ENCODE peak calls at places on chromosomes 11 and 22, in eight cellular contexts. I, Y, O, T, R, F, D and S are unnamed samples.

GRCh38 chr11:70506986-70507385 is 108.7 kb downstream of the CTTN start:
- DNase-seq in I (no peak), Y (no peak), O (no peak), T (no peak), R (no peak), F (no peak), D (no peak), S (no peak)

GRCh38 chr11:45405916-45406670 is 120.0 kb upstream of the SYT13 start:
- DNase-seq in I (no peak), Y (peak; percentile 23), O (peak; percentile 16), T (peak; percentile 28), R (no peak), F (peak; percentile 49), D (no peak), S (no peak)

GRCh38 chr22:48567213-48567975 is 1260.3 kb downstream of the BRD1 start:
- DNase-seq in I (no peak), Y (no peak), O (no peak), T (no peak), R (no peak), F (no peak), D (no peak), S (no peak)

GRCh38 chr11:5992604-5993251 is 5.9 kb upstream of the OR52L1 start:
- DNase-seq in I (no peak), Y (peak; percentile 7), O (peak; percentile 8), T (peak; percentile 37), R (peak; percentile 4), F (peak; percentile 20), D (no peak), S (no peak)

GRCh38 chr11:46353706-46354105 is 6.4 kb downstream of the DGKZ start:
- DNase-seq in I (no peak), Y (peak; percentile 50), O (no peak), T (no peak), R (no peak), F (peak; percentile 58), D (no peak), S (no peak)

GRCh38 chr22:47343611-47344010 is 581.2 kb downstream of the TBC1D22A start:
- DNase-seq in I (no peak), Y (no peak), O (no peak), T (no peak), R (no peak), F (no peak), D (no peak), S (no peak)

GRCh38 chr22:35313311-35314121 is 13.8 kb downstream of the TOM1 start:
- DNase-seq in I (no peak), Y (peak; percentile 96), O (peak; percentile 93), T (no peak), R (peak; percentile 22), F (peak; percentile 90), D (no peak), S (no peak)

GRCh38 chr22:22452996-22453686 is 55.4 kb downstream of the ZNF280B start:
- DNase-seq in I (no peak), Y (no peak), O (no peak), T (no peak), R (no peak), F (no peak), D (no peak), S (no peak)

GRCh38 chr22:46106279-46107022 is 43.9 kb upstream of the PPARA start:
- DNase-seq in I (no peak), Y (no peak), O (no peak), T (no peak), R (no peak), F (no peak), D (no peak), S (no peak)

GRCh38 chr22:17968126-17968525 is 56.2 kb downstream of the MICAL3 start:
- DNase-seq in I (no peak), Y (no peak), O (no peak), T (no peak), R (no peak), F (no peak), D (no peak), S (peak; percentile 31)

GRCh38 chr22:17065433-17065832 is 19.4 kb upstream of the IL17RA start:
- DNase-seq in I (no peak), Y (no peak), O (no peak), T (no peak), R (no peak), F (no peak), D (no peak), S (no peak)

GRCh38 chr22:28435271-28435825 is 244.3 kb downstream of the TTC28 start:
- DNase-seq in I (no peak), Y (no peak), O (no peak), T (no peak), R (no peak), F (no peak), D (no peak), S (no peak)

GRCh38 chr11:28525636-28526405 is 417.6 kb downstream of the METTL15 start:
- DNase-seq in I (no peak), Y (no peak), O (no peak), T (no peak), R (no peak), F (no peak), D (no peak), S (no peak)

GRCh38 chr11:45076761-45077160 is 69.7 kb upstream of the PRDM11 start:
- DNase-seq in I (no peak), Y (no peak), O (no peak), T (no peak), R (no peak), F (no peak), D (no peak), S (no peak)

GRCh38 chr22:35648066-35649025 is at the start of gene APOL6:
- DNase-seq in I (no peak), Y (peak; percentile 76), O (peak; percentile 56), T (peak; percentile 82), R (no peak), F (peak; percentile 87), D (peak; percentile 59), S (peak; percentile 12)

GRCh38 chr11:78231962-78232459 is 43.3 kb downstream of the USP35 start:
- DNase-seq in I (no peak), Y (peak; percentile 83), O (no peak), T (no peak), R (peak; percentile 51), F (peak; percentile 70), D (no peak), S (no peak)

GRCh38 chr11:38791346-38791961 is 2193.4 kb upstream of the RAG2 start:
- DNase-seq in I (no peak), Y (peak; percentile 58), O (peak; percentile 66), T (peak; percentile 54), R (peak; percentile 52), F (peak; percentile 55), D (no peak), S (no peak)

GRCh38 chr11:107770546-107770945 is 58.7 kb upstream of the SLN start:
- DNase-seq in I (no peak), Y (peak; percentile 19), O (peak; percentile 87), T (no peak), R (no peak), F (peak; percentile 40), D (no peak), S (no peak)

GRCh38 chr22:37552560-37553163 is 7.6 kb upstream of the CDC42EP1 start:
- DNase-seq in I (no peak), Y (peak; percentile 55), O (no peak), T (no peak), R (peak; percentile 52), F (peak; percentile 41), D (no peak), S (no peak)